ENCODE peak calls at places on chromosomes 4 and X, in nine cellular contexts. S, M, G, A, Y, X, N, Z and V are unnamed samples.

GRCh38 chrX:71532078-71532752 is 689 bp upstream of the OGT start:
- DNase-seq in Z (peak), S (no peak), M (no peak), N (no peak), Y (peak), G (no peak), A (peak), X (peak), V (peak)

GRCh38 chr4:39025552-39026085 is 6.6 kb downstream of the TMEM156 start:
- DNase-seq in S (no peak), A (no peak), G (no peak), X (peak), Y (no peak), N (no peak), M (no peak), Z (peak), V (no peak)

GRCh38 chr4:92791876-92792490 is 488.2 kb downstream of the GRID2 start:
- DNase-seq in Z (no peak), A (no peak), S (no peak), G (no peak), Y (no peak), N (no peak), M (no peak), X (no peak), V (peak)

GRCh38 chr4:6539009-6539764 is 35.8 kb upstream of the MAN2B2 start:
- DNase-seq in G (no peak), Y (no peak), N (no peak), S (no peak), A (no peak), X (no peak), Z (no peak), M (no peak), V (no peak)

GRCh38 chr4:10587697-10588096 is 96.9 kb downstream of the CLNK start:
- DNase-seq in M (no peak), S (no peak), X (peak), N (no peak), Y (no peak), Z (peak), A (peak), G (no peak), V (no peak)

GRCh38 chr4:7557447-7557846 is 122.7 kb upstream of the PSAPL1 start:
- DNase-seq in M (no peak), Z (peak), S (peak), X (peak), A (no peak), G (no peak), Y (peak), N (no peak), V (no peak)

GRCh38 chrX:133402042-133402453 is 13.2 kb downstream of the GPC4 start:
- DNase-seq in X (peak), A (no peak), Z (peak), G (no peak), N (no peak), S (no peak), Y (peak), M (no peak), V (no peak)

GRCh38 chr4:166128452-166128851 is 255.4 kb downstream of the TLL1 start:
- DNase-seq in G (no peak), M (no peak), X (peak), S (no peak), N (no peak), Z (peak), Y (peak), A (no peak), V (peak)

GRCh38 chr4:185190001-185190856 is 13.6 kb downstream of the CFAP97 start:
- DNase-seq in X (no peak), G (no peak), A (no peak), Z (no peak), Y (no peak), M (no peak), S (no peak), N (no peak), V (no peak)

GRCh38 chr4:16864199-16864598 is 34.2 kb downstream of the LDB2 start:
- DNase-seq in A (no peak), X (peak), N (no peak), Z (no peak), M (no peak), G (no peak), S (no peak), Y (no peak), V (no peak)

GRCh38 chrX:57964975-57965374 is 54.7 kb upstream of the ZXDA start:
- DNase-seq in Z (no peak), Y (no peak), A (no peak), S (no peak), M (no peak), N (no peak), G (no peak), X (no peak), V (no peak)

GRCh38 chr4:96035727-96036126 is 195.8 kb downstream of the PDHA2 start:
- DNase-seq in S (no peak), N (no peak), Z (peak), X (no peak), G (no peak), M (no peak), Y (peak), A (no peak), V (peak)

GRCh38 chr4:109801895-109802319 is at the start of gene CFI:
- DNase-seq in M (no peak), Z (peak), Y (peak), X (peak), A (no peak), S (no peak), N (no peak), G (no peak), V (peak)

GRCh38 chr4:87975466-87975865 is at the start of gene SPP1:
- DNase-seq in G (no peak), M (no peak), S (no peak), Z (no peak), X (peak), A (no peak), N (peak), Y (peak), V (no peak)

GRCh38 chr4:76002176-76002575 is 5.1 kb downstream of the CXCL9 start:
- DNase-seq in N (no peak), M (no peak), G (no peak), Z (no peak), X (no peak), A (no peak), Y (peak), S (no peak), V (no peak)

GRCh38 chr4:142354794-142355416 is 491.2 kb downstream of the INPP4B start:
- DNase-seq in Y (no peak), S (no peak), M (no peak), A (no peak), X (no peak), N (no peak), Z (no peak), G (no peak), V (no peak)

GRCh38 chrX:5936438-5936837 is 292.2 kb downstream of the NLGN4X start:
- DNase-seq in M (no peak), G (no peak), A (no peak), X (peak), Z (no peak), N (no peak), S (no peak), Y (peak), V (peak)

GRCh38 chr4:141711211-141711610 is 74.8 kb downstream of the IL15 start:
- DNase-seq in N (no peak), Y (peak), S (no peak), A (no peak), M (no peak), Z (peak), G (no peak), X (peak), V (peak)

GRCh38 chrX:22424919-22425318 is 152.2 kb downstream of the CBLL2 start:
- DNase-seq in M (no peak), N (no peak), X (no peak), Z (no peak), G (no peak), A (no peak), S (no peak), Y (peak), V (no peak)

GRCh38 chrX:46531442-46531841 is 13.8 kb downstream of the ZNF674 start:
- DNase-seq in N (no peak), Y (no peak), S (no peak), A (no peak), G (no peak), M (no peak), Z (no peak), X (no peak), V (no peak)

GRCh38 chr4:106063009-106063408 is 167.7 kb downstream of the NPNT start:
- DNase-seq in M (no peak), A (no peak), X (peak), G (no peak), S (no peak), Z (no peak), N (no peak), Y (peak), V (no peak)

GRCh38 chr4:119628281-119629141 is at the start of gene PDE5A:
- DNase-seq in N (peak), M (peak), G (peak), Z (peak), Y (peak), S (peak), A (peak), X (peak), V (peak)

GRCh38 chrX:56281789-56282188 is 49.6 kb downstream of the KLF8 start:
- DNase-seq in X (no peak), Z (peak), S (no peak), M (no peak), G (no peak), Y (peak), N (no peak), A (no peak), V (peak)

GRCh38 chr4:165828928-165829327 is 44.1 kb upstream of the TLL1 start:
- DNase-seq in N (no peak), G (no peak), X (no peak), M (no peak), Y (peak), S (no peak), A (no peak), Z (no peak), V (peak)

GRCh38 chrX:119736206-119736764 is 22.1 kb upstream of the SOWAHD start:
- DNase-seq in A (no peak), Y (peak), X (no peak), N (no peak), Z (no peak), G (no peak), M (no peak), S (no peak), V (no peak)

GRCh38 chrX:39196192-39197102 is 395.2 kb downstream of the MID1IP1 start:
- DNase-seq in M (no peak), Z (peak), N (no peak), Y (peak), G (peak), S (no peak), A (peak), X (peak), V (peak)

GRCh38 chr4:18686338-18687039 is 664.9 kb upstream of the LCORL start:
- DNase-seq in S (no peak), Z (no peak), Y (no peak), G (no peak), X (peak), A (no peak), N (no peak), M (no peak), V (no peak)

GRCh38 chr4:112894951-112895350 is 154.5 kb upstream of the ANK2 start:
- DNase-seq in G (no peak), M (no peak), Y (no peak), A (no peak), Z (no peak), X (no peak), N (no peak), S (no peak), V (no peak)

GRCh38 chr4:176309046-176309445 is 10.7 kb upstream of the SPCS3 start:
- DNase-seq in N (no peak), S (no peak), Y (no peak), G (no peak), A (no peak), X (no peak), M (no peak), Z (no peak), V (no peak)

DNA sequence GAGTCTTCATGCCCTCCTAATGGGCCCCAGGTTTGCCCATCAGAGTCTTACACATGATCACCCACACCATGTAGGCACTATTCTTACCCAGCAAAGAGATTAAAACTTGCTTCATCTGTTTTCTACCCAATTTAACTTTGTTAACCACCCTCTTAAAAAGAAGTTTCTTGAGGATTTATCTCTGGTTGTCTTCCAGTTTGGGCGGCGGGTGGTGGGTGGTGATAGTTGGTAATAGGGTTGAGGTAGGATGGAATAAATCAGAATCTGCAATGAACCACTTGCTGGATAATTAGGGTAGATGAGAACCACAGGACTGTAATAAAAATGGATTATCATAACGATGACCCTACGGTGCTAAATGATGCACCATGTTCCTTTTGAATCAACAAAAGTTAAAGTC is 30.9 kb downstream of the GALNT7 start:
- DNase-seq in N (no peak), M (no peak), A (no peak), Z (no peak), X (no peak), G (no peak), S (no peak), Y (no peak), V (no peak)
- H3K4me3 ChIP-seq in N (no peak), M (no peak), A (no peak), Z (no peak), X (no peak), G (no peak), S (no peak), Y (no peak), V (no peak)

GRCh38 chr4:183610613-183611012 is 48.4 kb downstream of the RWDD4 start:
- DNase-seq in N (peak), Y (no peak), Z (peak), A (no peak), M (no peak), X (no peak), G (no peak), S (no peak), V (no peak)
- H3K27ac ChIP-seq in N (peak), Y (no peak), Z (no peak), A (no peak), M (peak), X (no peak), G (no peak), S (peak), V (no peak)

GRCh38 chrX:136761410-136761809 is 19.3 kb downstream of the ARHGEF6 start:
- DNase-seq in S (no peak), N (no peak), X (no peak), Z (no peak), M (no peak), Y (no peak), A (no peak), G (no peak), V (no peak)
- H3K4me3 ChIP-seq in S (no peak), N (no peak), X (no peak), Z (no peak), M (no peak), Y (no peak), A (no peak), G (no peak), V (no peak)

GRCh38 chr4:82711158-82711785 is 87.3 kb downstream of the SCD5 start:
- DNase-seq in Y (no peak), A (no peak), G (no peak), M (no peak), S (no peak), N (no peak), X (no peak), Z (no peak), V (no peak)

GRCh38 chr4:82718067-82718935 is 80.3 kb downstream of the SCD5 start:
- DNase-seq in G (peak), X (peak), N (no peak), S (peak), Z (no peak), M (no peak), A (no peak), Y (no peak), V (no peak)

GRCh38 chr4:82713856-82714255 is 84.7 kb downstream of the SCD5 start:
- DNase-seq in X (peak), G (no peak), A (no peak), M (no peak), Z (no peak), N (no peak), S (no peak), Y (peak), V (no peak)

GRCh38 chr4:82710202-82710929 is 88.2 kb downstream of the SCD5 start:
- DNase-seq in A (no peak), Z (no peak), N (no peak), Y (no peak), G (no peak), X (no peak), M (no peak), S (peak), V (no peak)

DNA sequence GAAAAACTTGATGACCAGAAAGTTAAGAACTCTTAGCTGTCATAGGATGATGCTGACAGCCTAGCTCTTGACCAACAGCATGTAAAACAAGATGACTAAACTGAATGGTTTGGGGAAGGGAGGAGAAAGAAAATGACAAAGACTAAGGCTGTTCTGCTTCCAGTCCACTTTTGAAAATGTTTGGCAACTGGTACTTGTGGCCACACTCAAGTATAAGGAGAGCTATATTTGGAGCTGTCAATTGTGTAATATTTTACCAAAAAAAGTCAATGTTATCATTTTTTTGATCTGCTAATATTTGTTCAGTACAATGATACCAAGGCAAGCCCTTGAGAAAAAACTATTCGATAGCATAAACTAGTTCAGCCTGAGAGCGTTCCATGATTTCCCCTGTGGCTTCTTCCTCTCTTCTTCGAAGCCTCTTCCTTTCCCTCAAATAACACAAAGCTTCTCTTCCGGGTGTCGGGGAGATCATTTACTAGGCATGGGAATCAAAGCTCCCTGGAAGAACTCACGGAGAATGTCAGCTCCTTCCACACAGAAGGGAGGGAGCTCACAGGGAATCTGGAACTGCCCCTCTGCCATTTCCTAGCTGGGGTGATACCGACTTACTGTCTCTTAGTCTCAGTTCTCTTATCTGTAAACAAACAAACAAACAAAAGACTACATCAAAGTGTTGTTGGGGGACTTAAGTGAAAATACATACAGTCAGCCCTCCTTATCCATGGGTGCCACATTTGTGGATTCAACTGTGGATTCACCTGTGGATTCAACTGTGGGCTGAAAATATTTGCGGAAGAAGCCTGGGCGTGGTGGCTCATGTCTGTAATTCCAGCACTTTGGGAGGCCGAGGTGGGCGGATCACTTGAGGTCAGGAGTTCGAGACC is 82.6 kb downstream of the SCD5 start:
- DNase-seq in S (no peak), A (no peak), N (no peak), M (no peak), X (peak), Z (no peak), G (no peak), Y (peak), V (no peak)
- H3K27ac ChIP-seq in S (peak), A (no peak), N (peak), M (no peak), X (no peak), Z (no peak), G (no peak), Y (peak), V (no peak)

GRCh38 chrX:149539283-149540132 is 1.3 kb upstream of the EOLA1 start:
- DNase-seq in G (peak), A (peak), Y (peak), X (peak), Z (peak), N (peak), M (peak), S (peak), V (peak)
- H3K4me3 ChIP-seq in G (peak), A (peak), Y (peak), X (peak), Z (peak), N (peak), M (peak), S (no peak), V (peak)

DNA sequence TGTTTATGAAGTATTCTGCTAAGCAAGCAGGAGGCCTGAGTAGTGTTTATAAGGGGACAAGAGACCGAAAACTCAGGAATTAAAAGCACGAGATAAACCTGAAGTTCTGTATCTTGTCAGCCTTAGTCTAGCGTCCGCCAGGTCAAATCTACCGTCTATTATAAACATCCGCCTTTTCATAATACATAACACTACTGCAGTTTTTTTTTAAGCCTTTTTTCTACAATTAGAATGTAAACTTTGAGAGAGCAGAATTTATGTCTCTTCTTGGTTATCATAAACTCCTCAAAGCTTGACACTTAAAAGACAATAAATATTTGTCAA is 117.3 kb downstream of the CHRNA9 start:
- DNase-seq in X (no peak), G (no peak), Z (no peak), Y (no peak), N (no peak), A (no peak), S (no peak), M (no peak), V (no peak)
- H3K27ac ChIP-seq in X (no peak), G (no peak), Z (no peak), Y (no peak), N (peak), A (no peak), S (no peak), M (peak), V (no peak)

GRCh38 chr4:155288999-155289398 is 80.6 kb downstream of the NPY2R start:
- DNase-seq in A (no peak), G (no peak), N (no peak), X (no peak), S (no peak), Z (no peak), M (no peak), Y (no peak), V (no peak)
- H3K4me3 ChIP-seq in A (no peak), G (no peak), N (no peak), X (no peak), S (no peak), Z (no peak), M (no peak), Y (no peak), V (no peak)

GRCh38 chrX:53440101-53440500 is 5.9 kb upstream of the HSD17B10 start:
- DNase-seq in X (no peak), G (no peak), Z (no peak), A (no peak), Y (peak), S (no peak), M (no peak), N (no peak), V (no peak)
- H3K27ac ChIP-seq in X (no peak), G (peak), Z (no peak), A (no peak), Y (peak), S (peak), M (peak), N (peak), V (no peak)

GRCh38 chr4:144689125-144689524 is 43.2 kb downstream of the HHIP start:
- DNase-seq in X (no peak), N (no peak), Z (no peak), M (no peak), Y (no peak), G (no peak), A (no peak), S (no peak), V (no peak)

GRCh38 chr4:144688035-144688569 is 42.1 kb downstream of the HHIP start:
- DNase-seq in X (no peak), G (no peak), Y (no peak), Z (no peak), N (no peak), S (no peak), A (no peak), M (no peak), V (no peak)

GRCh38 chr4:144685916-144686315 is 40.0 kb downstream of the HHIP start:
- DNase-seq in Z (peak), Y (no peak), M (no peak), X (no peak), S (no peak), G (no peak), N (no peak), A (no peak), V (no peak)

GRCh38 chr4:144683516-144683915 is 37.6 kb downstream of the HHIP start:
- DNase-seq in Y (no peak), M (no peak), N (no peak), S (no peak), G (no peak), Z (no peak), X (no peak), A (no peak), V (no peak)

GRCh38 chr4:144687466-144687865 is 41.5 kb downstream of the HHIP start:
- DNase-seq in S (no peak), G (no peak), Z (no peak), Y (peak), A (no peak), N (no peak), X (no peak), M (no peak), V (no peak)
- H3K4me3 ChIP-seq in S (no peak), G (no peak), Z (no peak), Y (no peak), A (no peak), N (no peak), X (no peak), M (no peak), V (no peak)